ENCODE peak calls at places on chromosomes 3 and 15, in four cellular contexts. Q is suprapubic skin, Z is K562, L is stomach. D is an unnamed sample.

GRCh38 chr3:30986551-30986950 is 92.1 kb upstream of the GADL1 start:
- DNase-seq in Q (no peak), Z (no peak), L (no peak), D (no peak)

GRCh38 chr15:33618300-33618699 is 307.5 kb downstream of the RYR3 start:
- DNase-seq in Q (no peak), Z (no peak), L (no peak), D (no peak)

GRCh38 chr3:153285194-153285641 is 123.2 kb downstream of the RAP2B start:
- DNase-seq in Q (no peak), Z (peak), L (no peak), D (no peak)

GRCh38 chr3:183189641-183190040 is 27.1 kb upstream of the LAMP3 start:
- DNase-seq in Q (no peak), Z (no peak), L (no peak), D (no peak)

GRCh38 chr3:130820976-130821375 is 72.9 kb upstream of the ATP2C1 start:
- DNase-seq in Q (no peak), Z (no peak), L (no peak), D (no peak)

GRCh38 chr3:129460155-129460554 is 20.1 kb downstream of the IFT122 start:
- DNase-seq in Q (no peak), Z (no peak), L (no peak), D (no peak)

GRCh38 chr3:10983219-10983916 is 9.2 kb upstream of the SLC6A1 start:
- DNase-seq in Q (no peak), Z (peak), L (peak), D (no peak)

GRCh38 chr3:23575697-23576096 is 230.1 kb upstream of the UBE2E1 start:
- DNase-seq in Q (no peak), Z (no peak), L (no peak), D (no peak)

GRCh38 chr3:53274938-53275666 is 19.3 kb upstream of the TKT start:
- DNase-seq in Q (no peak), Z (no peak), L (no peak), D (no peak)

GRCh38 chr3:134348524-134348923 is 25.7 kb downstream of the AMOTL2 start:
- DNase-seq in Q (no peak), Z (no peak), L (peak), D (peak)

GRCh38 chr15:85095566-85095965 is 113.9 kb downstream of the PDE8A start:
- DNase-seq in Q (no peak), Z (no peak), L (no peak), D (no peak)

GRCh38 chr3:23455084-23455483 is 252.0 kb downstream of the UBE2E2 start:
- DNase-seq in Q (no peak), Z (no peak), L (no peak), D (no peak)

GRCh38 chr3:57128863-57129602 is 36.1 kb downstream of the IL17RD start:
- DNase-seq in Q (no peak), Z (no peak), L (no peak), D (no peak)

GRCh38 chr3:109050591-109051167 is 67.3 kb downstream of the MORC1 start:
- DNase-seq in Q (no peak), Z (peak), L (no peak), D (no peak)

GRCh38 chr3:118501152-118501551 is 533.5 kb downstream of the IGSF11 start:
- DNase-seq in Q (no peak), Z (no peak), L (peak), D (no peak)

GRCh38 chr3:15360786-15361493 is 28.6 kb upstream of the SH3BP5 start:
- DNase-seq in Q (no peak), Z (no peak), L (no peak), D (no peak)

GRCh38 chr3:174270841-174271240 is 588.3 kb upstream of the NAALADL2 start:
- DNase-seq in Q (no peak), Z (no peak), L (no peak), D (no peak)

GRCh38 chr15:36612063-36612788 is 32.8 kb downstream of the CDIN1 start:
- DNase-seq in Q (no peak), Z (no peak), L (no peak), D (no peak)

DNA sequence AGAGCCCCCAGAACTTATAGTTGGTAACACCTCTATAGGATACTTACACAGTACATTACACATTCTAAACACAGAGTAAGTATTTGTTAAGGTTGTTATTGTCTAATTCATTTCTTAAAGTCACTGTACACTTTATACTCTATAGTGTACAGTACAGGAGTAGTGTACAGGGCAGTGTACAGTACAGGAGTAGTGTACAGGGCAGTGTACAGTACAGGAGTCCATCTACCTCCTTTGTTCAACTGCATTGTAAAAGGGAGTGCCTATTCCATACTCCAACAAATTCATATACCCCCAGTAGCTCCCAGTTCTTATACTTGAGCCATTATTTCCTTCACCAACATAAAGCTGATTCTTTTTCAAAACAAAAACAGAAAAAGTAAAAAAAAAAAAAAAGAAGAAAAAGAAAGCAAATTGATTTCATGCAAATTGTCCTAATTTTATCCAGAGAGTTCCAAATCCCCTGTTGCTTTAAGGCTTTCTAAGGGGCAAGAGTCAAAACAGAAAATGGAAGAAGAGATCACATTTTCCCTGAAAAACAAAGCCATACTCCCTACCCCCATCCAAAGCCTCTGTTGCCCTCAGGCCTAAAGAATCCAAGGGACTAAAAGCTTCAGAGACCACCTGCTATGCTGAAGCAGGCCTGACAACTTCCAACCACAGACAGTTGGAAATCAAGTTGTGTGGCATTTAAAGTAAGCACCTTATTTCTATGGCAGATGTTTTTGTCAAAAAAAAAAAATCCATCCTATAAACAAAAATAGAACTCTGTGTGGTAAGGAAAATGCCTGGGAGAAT is 125.6 kb downstream of the PLCH1 start:
- DNase-seq in Q (no peak), Z (no peak), L (no peak), D (no peak)
- TF ChIP-seq POLR2AphosphoS5 in Q (no peak), Z (no peak), L (no peak), D (no peak)

GRCh38 chr15:29696950-29697738 is 125.1 kb downstream of the TJP1 start:
- DNase-seq in Q (no peak), Z (no peak), L (no peak), D (no peak)
- TF ChIP-seq POLR2AphosphoS5 in Q (no peak), Z (no peak), L (no peak), D (no peak)

GRCh38 chr3:32045091-32045964 is 61.1 kb upstream of the GPD1L start:
- DNase-seq in Q (no peak), Z (no peak), L (peak), D (no peak)
- TF ChIP-seq POLR2AphosphoS5 in Q (no peak), Z (no peak), L (peak), D (no peak)

DNA sequence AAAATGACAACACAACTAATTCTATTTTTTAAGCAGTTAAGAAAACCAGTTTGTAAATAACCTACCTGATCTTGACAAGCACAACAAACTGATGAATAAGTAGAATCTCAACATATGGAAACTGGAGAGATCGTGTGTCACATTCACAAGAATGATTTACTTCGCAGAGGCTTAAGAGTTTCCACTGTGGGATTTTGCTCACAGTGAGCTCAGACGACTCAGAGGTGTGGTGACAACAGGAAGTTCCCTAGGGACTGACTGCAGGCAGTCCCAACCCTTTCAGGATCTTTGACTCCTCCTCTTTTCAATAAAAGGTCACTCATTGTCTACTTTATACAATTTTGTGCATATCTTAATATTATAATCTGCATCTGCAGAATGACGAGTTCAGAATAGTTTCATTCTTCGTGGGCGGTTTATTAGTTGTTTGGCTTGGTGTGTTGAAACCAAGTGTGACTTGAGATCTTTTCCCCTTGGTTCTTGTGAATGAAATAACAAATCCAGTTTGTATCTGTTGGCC is at the start of gene LIPH:
- DNase-seq in Q (no peak), Z (peak), L (peak), D (no peak)
- TF ChIP-seq POLR2AphosphoS5 in Q (no peak), Z (no peak), L (peak), D (peak)

GRCh38 chr3:194138098-194138474 is 2.1 kb downstream of the HES1 start:
- DNase-seq in Q (no peak), Z (no peak), L (no peak), D (no peak)

GRCh38 chr3:194138732-194139084 is 2.8 kb downstream of the HES1 start:
- DNase-seq in Q (no peak), Z (no peak), L (no peak), D (no peak)

GRCh38 chr3:194136519-194137313 is 768 bp downstream of the HES1 start:
- DNase-seq in Q (no peak), Z (peak), L (peak), D (peak)

GRCh38 chr3:194135806-194136518 is at the start of gene HES1:
- DNase-seq in Q (peak), Z (peak), L (peak), D (peak)

DNA sequence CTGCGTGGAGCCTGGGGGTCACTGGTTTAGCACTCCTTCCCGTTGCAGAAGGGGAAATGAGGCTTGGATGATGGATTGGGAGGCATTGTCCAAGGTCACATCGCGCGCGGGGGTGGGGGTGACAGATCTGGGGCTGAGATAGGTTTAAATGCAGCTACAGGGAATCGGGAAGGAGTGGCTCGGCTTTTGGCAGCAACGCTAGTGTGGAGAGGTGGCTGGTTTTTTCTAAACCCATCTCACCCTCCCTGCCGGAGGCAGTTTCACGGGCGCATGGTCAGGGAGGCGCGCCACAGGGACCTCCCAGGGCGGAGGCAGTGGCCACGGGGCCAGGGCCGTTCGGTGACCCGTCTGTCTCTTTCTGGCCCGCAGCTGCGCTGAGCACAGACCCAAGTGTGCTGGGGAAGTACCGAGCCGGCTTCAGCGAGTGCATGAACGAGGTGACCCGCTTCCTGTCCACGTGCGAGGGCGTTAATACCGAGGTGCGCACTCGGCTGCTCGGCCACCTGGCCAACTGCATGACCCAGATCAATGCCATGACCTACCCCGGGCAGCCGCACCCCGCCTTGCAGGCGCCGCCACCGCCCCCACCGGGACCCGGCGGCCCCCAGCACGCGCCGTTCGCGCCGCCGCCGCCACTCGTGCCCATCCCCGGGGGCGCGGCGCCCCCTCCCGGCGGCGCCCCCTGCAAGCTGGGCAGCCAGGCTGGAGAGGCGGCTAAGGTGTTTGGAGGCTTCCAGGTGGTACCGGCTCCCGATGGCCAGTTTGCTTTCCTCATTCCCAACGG is 1.6 kb downstream of the HES1 start:
- DNase-seq in Q (no peak), Z (peak), L (peak), D (peak)
- TF ChIP-seq POLR2AphosphoS5 in Q (peak), Z (no peak), L (peak), D (peak)

GRCh38 chr3:150237490-150237889 is 170.6 kb upstream of the TSC22D2 start:
- DNase-seq in Q (no peak), Z (no peak), L (no peak), D (no peak)
- TF ChIP-seq POLR2AphosphoS5 in Q (no peak), Z (no peak), L (peak), D (no peak)

GRCh38 chr3:195181781-195182469 is 89.0 kb downstream of the XXYLT1 start:
- DNase-seq in Q (no peak), Z (no peak), L (no peak), D (no peak)

GRCh38 chr3:195183071-195183776 is 87.7 kb downstream of the XXYLT1 start:
- DNase-seq in Q (no peak), Z (peak), L (no peak), D (no peak)

GRCh38 chr3:195180490-195181106 is 90.4 kb downstream of the XXYLT1 start:
- DNase-seq in Q (no peak), Z (no peak), L (no peak), D (no peak)

GRCh38 chr3:195181107-195181498 is 89.9 kb downstream of the XXYLT1 start:
- DNase-seq in Q (no peak), Z (no peak), L (no peak), D (no peak)

DNA sequence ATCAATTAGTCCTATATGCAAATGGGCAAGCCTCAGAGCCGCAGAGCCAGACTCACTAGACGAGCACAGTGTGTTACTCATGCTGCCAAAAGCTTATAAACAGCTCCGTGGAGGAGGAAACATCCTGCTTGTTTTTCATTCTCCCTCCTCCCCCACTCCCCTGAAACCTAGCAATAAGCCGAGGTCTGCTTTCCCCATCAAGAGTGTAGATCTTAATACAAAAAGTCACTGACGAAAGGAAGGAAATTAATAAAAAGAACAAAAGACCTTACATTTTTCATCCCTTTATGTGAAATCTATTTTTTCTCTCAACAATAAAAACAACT is 88.5 kb downstream of the XXYLT1 start:
- DNase-seq in Q (peak), Z (peak), L (no peak), D (no peak)
- TF ChIP-seq POLR2AphosphoS5 in Q (no peak), Z (no peak), L (no peak), D (no peak)

GRCh38 chr3:12451960-12452359 is 32.3 kb upstream of the TSEN2 start:
- DNase-seq in Q (no peak), Z (no peak), L (no peak), D (no peak)

GRCh38 chr3:12451481-12451880 is 32.8 kb upstream of the TSEN2 start:
- DNase-seq in Q (peak), Z (no peak), L (no peak), D (no peak)

GRCh38 chr3:12454076-12454807 is 30.0 kb upstream of the TSEN2 start:
- DNase-seq in Q (peak), Z (no peak), L (no peak), D (no peak)

GRCh38 chr3:12454808-12455121 is 29.5 kb upstream of the TSEN2 start:
- DNase-seq in Q (peak), Z (no peak), L (no peak), D (no peak)

GRCh38 chr3:12452361-12453330 is 31.6 kb upstream of the TSEN2 start:
- DNase-seq in Q (peak), Z (no peak), L (no peak), D (no peak)
- TF ChIP-seq POLR2AphosphoS5 in Q (no peak), Z (no peak), L (no peak), D (no peak)

D was measured in spleen.